ENCODE peak calls at places on chromosomes 7 and 10, in four cellular contexts. W is GM23248; K is epithelial cell of esophagus; D is activated CD4-positive, alpha-beta T cell treated with anti-CD3 and anti-CD28 coated beads, Interleukin-2, amount 50 U/mL, for 1 hour. J is an unnamed sample.

GRCh38 chr10:132443605-132443997 is 46.6 kb downstream of the PWWP2B start:
- DNase-seq in W (peak), K (peak), D (peak), J (peak)

GRCh38 chr7:149799397-149800168 is 26.2 kb upstream of the ZNF467 start:
- DNase-seq in W (no peak), K (peak), D (peak), J (peak)

GRCh38 chr7:55552320-55553086 is 19.8 kb downstream of the VOPP1 start:
- DNase-seq in W (peak), K (peak), D (no peak), J (no peak)

GRCh38 chr10:77305650-77306632 is 331.7 kb downstream of the KCNMA1 start:
- DNase-seq in W (peak), K (no peak), D (no peak), J (no peak)

GRCh38 chr10:6228647-6229046 is 25.9 kb downstream of the PFKFB3 start:
- DNase-seq in W (no peak), K (no peak), D (no peak), J (no peak)

GRCh38 chr10:71868192-71868697 is 17.2 kb upstream of the PSAP start:
- DNase-seq in W (peak), K (peak), D (no peak), J (peak)

GRCh38 chr10:100993986-100994708 is 5.5 kb upstream of the LZTS2 start:
- DNase-seq in W (peak), K (peak), D (no peak), J (no peak)

GRCh38 chr10:47019546-47019945 is 108.3 kb downstream of the PTPN20 start:
- DNase-seq in W (no peak), K (no peak), D (no peak), J (no peak)

GRCh38 chr7:139687980-139688632 is 89.7 kb downstream of the HIPK2 start:
- DNase-seq in W (peak), K (peak), D (no peak), J (no peak)

GRCh38 chr7:73870041-73870492 is 9.1 kb downstream of the TMEM270 start:
- DNase-seq in W (no peak), K (no peak), D (no peak), J (no peak)

GRCh38 chr7:48140001-48140681 is 31.1 kb upstream of the ABCA13 start:
- DNase-seq in W (peak), K (no peak), D (no peak), J (no peak)

GRCh38 chr7:42574693-42575084 is 337.2 kb downstream of the C7orf25 start:
- DNase-seq in W (peak), K (peak), D (no peak), J (no peak)

GRCh38 chr10:128393546-128393945 is 267.3 kb upstream of the MKI67 start:
- DNase-seq in W (no peak), K (no peak), D (no peak), J (no peak)

GRCh38 chr10:67386260-67386659 is 309.7 kb downstream of the CTNNA3 start:
- DNase-seq in W (no peak), K (no peak), D (no peak), J (no peak)

GRCh38 chr10:93352638-93353383 is 129.3 kb downstream of the MYOF start:
- DNase-seq in W (peak), K (peak), D (no peak), J (peak)

GRCh38 chr7:80783688-80784327 is 135.0 kb downstream of the SEMA3C start:
- DNase-seq in W (peak), K (no peak), D (no peak), J (no peak)

GRCh38 chr7:135407884-135408283 is 102.0 kb downstream of the CNOT4 start:
- DNase-seq in W (no peak), K (no peak), D (no peak), J (no peak)

GRCh38 chr10:73647211-73647874 is 6.1 kb upstream of the MYOZ1 start:
- DNase-seq in W (peak), K (peak), D (no peak), J (no peak)

GRCh38 chr7:44268671-44269070 is 56.7 kb downstream of the CAMK2B start:
- DNase-seq in W (no peak), K (no peak), D (no peak), J (no peak)

GRCh38 chr10:12687996-12688395 is 313.5 kb downstream of the CCDC3 start:
- DNase-seq in W (no peak), K (peak), D (no peak), J (no peak)

GRCh38 chr10:29714096-29714874 is 79.5 kb upstream of the SVIL start:
- DNase-seq in W (peak), K (peak), D (no peak), J (no peak)

GRCh38 chr7:133911724-133912123 is 215.4 kb upstream of the LRGUK start:
- DNase-seq in W (no peak), K (no peak), D (no peak), J (no peak)

GRCh38 chr10:21934307-21934706 is 69.2 kb downstream of the DNAJC1 start:
- DNase-seq in W (no peak), K (peak), D (no peak), J (no peak)

GRCh38 chr10:110368002-110368401 is 63.3 kb upstream of the SMNDC1 start:
- DNase-seq in W (no peak), K (no peak), D (no peak), J (no peak)

GRCh38 chr10:88120075-88120474 is 256.6 kb downstream of the PTEN start:
- DNase-seq in W (no peak), K (no peak), D (no peak), J (no peak)

GRCh38 chr7:96178581-96178980 is 143.3 kb downstream of the SLC25A13 start:
- DNase-seq in W (no peak), K (peak), D (no peak), J (no peak)

GRCh38 chr10:90862908-90863514 is 5.2 kb upstream of the HTR7 start:
- DNase-seq in W (peak), K (peak), D (no peak), J (peak)

GRCh38 chr10:34080485-34081346 is 734.4 kb downstream of the PARD3 start:
- DNase-seq in W (no peak), K (no peak), D (no peak), J (no peak)

GRCh38 chr10:42475168-42476098 is 162.9 kb downstream of the ZNF33B start:
- DNase-seq in W (peak), K (peak), D (no peak), J (no peak)

GRCh38 chr10:25758041-25758457 is 176.0 kb upstream of the MYO3A start:
- DNase-seq in W (peak), K (peak), D (no peak), J (peak)

GRCh38 chr10:59971915-59972314 is 65.6 kb upstream of the CCDC6 start:
- DNase-seq in W (no peak), K (peak), D (no peak), J (no peak)

GRCh38 chr7:129188892-129189660 is 643 bp downstream of the SMO start:
- DNase-seq in W (peak), K (no peak), D (no peak), J (no peak)

GRCh38 chr7:150514748-150515222 is at the start of gene GIMAP7:
- DNase-seq in W (no peak), K (no peak), D (peak), J (no peak)

GRCh38 chr10:58531084-58531695 is 18.5 kb downstream of the BICC1 start:
- DNase-seq in W (peak), K (peak), D (peak), J (peak)

GRCh38 chr10:45468110-45468509 is 94.1 kb downstream of the ALOX5 start:
- DNase-seq in W (no peak), K (no peak), D (no peak), J (no peak)